ENCODE peak calls at places on chromosomes 5 and 9, in eight cellular contexts. One of them, this sample, is unnamed.

GRCh38 chr5:58751222-58751621 is 168.3 kb downstream of the RAB3C start:
- DNase-seq in adrenal gland: peak
- DNase-seq in epithelial cell of esophagus: peak
- DNase-seq in fibroblast of the aortic adventitia: peak
- DNase-seq in fibroblast of lung: peak
- DNase-seq in upper lobe of right lung: no peak
- DNase-seq in kidney: no peak
- DNase-seq in CD4-positive, alpha-beta memory T cell: no peak
- DNase-seq in this sample: peak

GRCh38 chr9:93217706-93218105 is 33.8 kb downstream of the WNK2 start:
- DNase-seq in kidney: no peak
- DNase-seq in upper lobe of right lung: peak
- DNase-seq in fibroblast of the aortic adventitia: no peak
- DNase-seq in fibroblast of lung: no peak
- DNase-seq in epithelial cell of esophagus: no peak
- DNase-seq in CD4-positive, alpha-beta memory T cell: no peak
- DNase-seq in adrenal gland: no peak
- DNase-seq in this sample: no peak

GRCh38 chr9:72355153-72355552 is 9.9 kb downstream of the ZFAND5 start:
- DNase-seq in CD4-positive, alpha-beta memory T cell: no peak
- DNase-seq in fibroblast of the aortic adventitia: peak
- DNase-seq in upper lobe of right lung: no peak
- DNase-seq in adrenal gland: no peak
- DNase-seq in epithelial cell of esophagus: no peak
- DNase-seq in kidney: no peak
- DNase-seq in fibroblast of lung: no peak
- DNase-seq in this sample: peak

GRCh38 chr5:148805323-148806290 is 20.8 kb upstream of the ADRB2 start:
- DNase-seq in adrenal gland: peak
- DNase-seq in fibroblast of the aortic adventitia: peak
- DNase-seq in upper lobe of right lung: no peak
- DNase-seq in kidney: no peak
- DNase-seq in epithelial cell of esophagus: no peak
- DNase-seq in fibroblast of lung: peak
- DNase-seq in CD4-positive, alpha-beta memory T cell: no peak
- DNase-seq in this sample: no peak

GRCh38 chr5:81754621-81755020 is 3.7 kb upstream of the SSBP2 start:
- DNase-seq in kidney: no peak
- DNase-seq in CD4-positive, alpha-beta memory T cell: no peak
- DNase-seq in upper lobe of right lung: no peak
- DNase-seq in fibroblast of the aortic adventitia: no peak
- DNase-seq in fibroblast of lung: no peak
- DNase-seq in epithelial cell of esophagus: no peak
- DNase-seq in adrenal gland: no peak
- DNase-seq in this sample: no peak

GRCh38 chr9:21450733-21451394 is 10.6 kb downstream of the IFNA1 start:
- DNase-seq in CD4-positive, alpha-beta memory T cell: no peak
- DNase-seq in fibroblast of the aortic adventitia: peak
- DNase-seq in fibroblast of lung: peak
- DNase-seq in upper lobe of right lung: no peak
- DNase-seq in epithelial cell of esophagus: no peak
- DNase-seq in kidney: no peak
- DNase-seq in adrenal gland: no peak
- DNase-seq in this sample: peak

GRCh38 chr9:19946446-19947109 is 157.7 kb upstream of the SLC24A2 start:
- DNase-seq in fibroblast of lung: peak
- DNase-seq in CD4-positive, alpha-beta memory T cell: no peak
- DNase-seq in adrenal gland: no peak
- DNase-seq in epithelial cell of esophagus: peak
- DNase-seq in fibroblast of the aortic adventitia: peak
- DNase-seq in upper lobe of right lung: no peak
- DNase-seq in kidney: no peak
- DNase-seq in this sample: peak

GRCh38 chr5:126503602-126504104 is 80.4 kb downstream of the GRAMD2B start:
- DNase-seq in fibroblast of the aortic adventitia: peak
- DNase-seq in adrenal gland: peak
- DNase-seq in epithelial cell of esophagus: peak
- DNase-seq in CD4-positive, alpha-beta memory T cell: peak
- DNase-seq in upper lobe of right lung: no peak
- DNase-seq in kidney: no peak
- DNase-seq in fibroblast of lung: peak
- DNase-seq in this sample: peak

GRCh38 chr9:75552941-75553340 is 337.5 kb upstream of the PCSK5 start:
- DNase-seq in adrenal gland: no peak
- DNase-seq in upper lobe of right lung: no peak
- DNase-seq in fibroblast of lung: peak
- DNase-seq in CD4-positive, alpha-beta memory T cell: no peak
- DNase-seq in fibroblast of the aortic adventitia: no peak
- DNase-seq in epithelial cell of esophagus: no peak
- DNase-seq in kidney: no peak
- DNase-seq in this sample: no peak

GRCh38 chr5:106584268-106584667 is 1086.5 kb downstream of the EFNA5 start:
- DNase-seq in fibroblast of the aortic adventitia: no peak
- DNase-seq in kidney: no peak
- DNase-seq in adrenal gland: no peak
- DNase-seq in CD4-positive, alpha-beta memory T cell: no peak
- DNase-seq in fibroblast of lung: no peak
- DNase-seq in epithelial cell of esophagus: peak
- DNase-seq in upper lobe of right lung: no peak
- DNase-seq in this sample: no peak

GRCh38 chr5:33227746-33228145 is 213.0 kb upstream of the TARS1 start:
- DNase-seq in CD4-positive, alpha-beta memory T cell: no peak
- DNase-seq in epithelial cell of esophagus: no peak
- DNase-seq in adrenal gland: no peak
- DNase-seq in fibroblast of the aortic adventitia: no peak
- DNase-seq in fibroblast of lung: peak
- DNase-seq in upper lobe of right lung: no peak
- DNase-seq in kidney: no peak
- DNase-seq in this sample: no peak

GRCh38 chr5:175094461-175094860 is 349.5 kb downstream of the DRD1 start:
- DNase-seq in epithelial cell of esophagus: no peak
- DNase-seq in kidney: no peak
- DNase-seq in fibroblast of the aortic adventitia: no peak
- DNase-seq in upper lobe of right lung: no peak
- DNase-seq in adrenal gland: no peak
- DNase-seq in fibroblast of lung: no peak
- DNase-seq in CD4-positive, alpha-beta memory T cell: no peak
- DNase-seq in this sample: no peak

GRCh38 chr5:139725073-139725830 is 70.4 kb upstream of the PSD2 start:
- DNase-seq in kidney: peak
- DNase-seq in upper lobe of right lung: peak
- DNase-seq in fibroblast of the aortic adventitia: peak
- DNase-seq in fibroblast of lung: peak
- DNase-seq in adrenal gland: peak
- DNase-seq in epithelial cell of esophagus: no peak
- DNase-seq in CD4-positive, alpha-beta memory T cell: no peak
- DNase-seq in this sample: peak

GRCh38 chr5:68343421-68343826 is 127.9 kb downstream of the PIK3R1 start:
- DNase-seq in upper lobe of right lung: no peak
- DNase-seq in CD4-positive, alpha-beta memory T cell: no peak
- DNase-seq in fibroblast of the aortic adventitia: peak
- DNase-seq in kidney: no peak
- DNase-seq in adrenal gland: peak
- DNase-seq in epithelial cell of esophagus: peak
- DNase-seq in fibroblast of lung: peak
- DNase-seq in this sample: peak

GRCh38 chr9:125784286-125785049 is 37.3 kb downstream of the PBX3 start:
- DNase-seq in kidney: no peak
- DNase-seq in fibroblast of lung: peak
- DNase-seq in epithelial cell of esophagus: no peak
- DNase-seq in fibroblast of the aortic adventitia: no peak
- DNase-seq in adrenal gland: no peak
- DNase-seq in upper lobe of right lung: no peak
- DNase-seq in CD4-positive, alpha-beta memory T cell: no peak
- DNase-seq in this sample: peak

GRCh38 chr9:101398930-101399640 is 434 bp downstream of the ZNF189 start:
- DNase-seq in epithelial cell of esophagus: peak
- DNase-seq in fibroblast of lung: no peak
- DNase-seq in fibroblast of the aortic adventitia: peak
- DNase-seq in adrenal gland: peak
- DNase-seq in upper lobe of right lung: no peak
- DNase-seq in kidney: peak
- DNase-seq in CD4-positive, alpha-beta memory T cell: no peak
- DNase-seq in this sample: peak

GRCh38 chr5:169736653-169737052 is 99.6 kb downstream of the DOCK2 start:
- DNase-seq in fibroblast of lung: no peak
- DNase-seq in upper lobe of right lung: no peak
- DNase-seq in epithelial cell of esophagus: no peak
- DNase-seq in CD4-positive, alpha-beta memory T cell: no peak
- DNase-seq in fibroblast of the aortic adventitia: no peak
- DNase-seq in kidney: no peak
- DNase-seq in adrenal gland: no peak
- DNase-seq in this sample: no peak

GRCh38 chr5:117888688-117889087 is 1099.7 kb downstream of the DTWD2 start:
- DNase-seq in CD4-positive, alpha-beta memory T cell: no peak
- DNase-seq in epithelial cell of esophagus: no peak
- DNase-seq in kidney: no peak
- DNase-seq in fibroblast of the aortic adventitia: no peak
- DNase-seq in adrenal gland: no peak
- DNase-seq in fibroblast of lung: no peak
- DNase-seq in upper lobe of right lung: no peak
- DNase-seq in this sample: peak

GRCh38 chr5:16970826-16971225 is 34.7 kb upstream of the MYO10 start:
- DNase-seq in fibroblast of the aortic adventitia: no peak
- DNase-seq in upper lobe of right lung: no peak
- DNase-seq in adrenal gland: no peak
- DNase-seq in CD4-positive, alpha-beta memory T cell: no peak
- DNase-seq in kidney: no peak
- DNase-seq in fibroblast of lung: peak
- DNase-seq in epithelial cell of esophagus: peak
- DNase-seq in this sample: no peak

GRCh38 chr5:82684153-82684552 is 393.0 kb downstream of the TMEM167A start:
- DNase-seq in kidney: no peak
- DNase-seq in CD4-positive, alpha-beta memory T cell: no peak
- DNase-seq in fibroblast of lung: no peak
- DNase-seq in upper lobe of right lung: no peak
- DNase-seq in fibroblast of the aortic adventitia: no peak
- DNase-seq in epithelial cell of esophagus: no peak
- DNase-seq in adrenal gland: no peak
- DNase-seq in this sample: no peak

GRCh38 chr9:134775552-134775951 is 105.1 kb upstream of the FCN2 start:
- DNase-seq in fibroblast of the aortic adventitia: peak
- DNase-seq in CD4-positive, alpha-beta memory T cell: no peak
- DNase-seq in upper lobe of right lung: no peak
- DNase-seq in adrenal gland: no peak
- DNase-seq in kidney: no peak
- DNase-seq in fibroblast of lung: peak
- DNase-seq in epithelial cell of esophagus: no peak
- DNase-seq in this sample: peak

GRCh38 chr5:118033686-118034338 is 954.5 kb downstream of the DTWD2 start:
- DNase-seq in kidney: peak
- DNase-seq in epithelial cell of esophagus: no peak
- DNase-seq in adrenal gland: no peak
- DNase-seq in CD4-positive, alpha-beta memory T cell: no peak
- DNase-seq in fibroblast of lung: no peak
- DNase-seq in upper lobe of right lung: no peak
- DNase-seq in fibroblast of the aortic adventitia: no peak
- DNase-seq in this sample: no peak

GRCh38 chr5:118611332-118611945 is 376.9 kb downstream of the DTWD2 start:
- DNase-seq in fibroblast of the aortic adventitia: peak
- DNase-seq in adrenal gland: no peak
- DNase-seq in kidney: no peak
- DNase-seq in upper lobe of right lung: no peak
- DNase-seq in CD4-positive, alpha-beta memory T cell: no peak
- DNase-seq in fibroblast of lung: no peak
- DNase-seq in epithelial cell of esophagus: peak
- DNase-seq in this sample: peak

GRCh38 chr5:97297063-97297715 is 114.1 kb upstream of the RIOK2 start:
- DNase-seq in fibroblast of the aortic adventitia: peak
- DNase-seq in epithelial cell of esophagus: peak
- DNase-seq in kidney: no peak
- DNase-seq in adrenal gland: no peak
- DNase-seq in upper lobe of right lung: no peak
- DNase-seq in fibroblast of lung: peak
- DNase-seq in CD4-positive, alpha-beta memory T cell: no peak
- DNase-seq in this sample: peak

GRCh38 chr9:118809160-118809625 is 560.0 kb downstream of the BRINP1 start:
- DNase-seq in upper lobe of right lung: peak
- DNase-seq in fibroblast of the aortic adventitia: no peak
- DNase-seq in adrenal gland: no peak
- DNase-seq in CD4-positive, alpha-beta memory T cell: no peak
- DNase-seq in kidney: peak
- DNase-seq in epithelial cell of esophagus: peak
- DNase-seq in fibroblast of lung: no peak
- DNase-seq in this sample: no peak

GRCh38 chr9:74500584-74500924 is 3.4 kb downstream of the RORB start:
- DNase-seq in adrenal gland: peak
- DNase-seq in CD4-positive, alpha-beta memory T cell: no peak
- DNase-seq in fibroblast of the aortic adventitia: no peak
- DNase-seq in kidney: peak
- DNase-seq in fibroblast of lung: no peak
- DNase-seq in upper lobe of right lung: no peak
- DNase-seq in epithelial cell of esophagus: no peak
- DNase-seq in this sample: peak
- H3K4me3 ChIP-seq in adrenal gland: peak
- H3K4me3 ChIP-seq in CD4-positive, alpha-beta memory T cell: no peak
- H3K4me3 ChIP-seq in fibroblast of the aortic adventitia: no peak
- H3K4me3 ChIP-seq in kidney: peak
- H3K4me3 ChIP-seq in fibroblast of lung: no peak
- H3K4me3 ChIP-seq in upper lobe of right lung: no peak
- H3K4me3 ChIP-seq in epithelial cell of esophagus: no peak
- H3K4me3 ChIP-seq in this sample: peak

GRCh38 chr5:131330031-131330430 is 66.2 kb downstream of the CDC42SE2 start:
- DNase-seq in kidney: no peak
- DNase-seq in CD4-positive, alpha-beta memory T cell: no peak
- DNase-seq in fibroblast of lung: no peak
- DNase-seq in epithelial cell of esophagus: no peak
- DNase-seq in adrenal gland: no peak
- DNase-seq in upper lobe of right lung: no peak
- DNase-seq in fibroblast of the aortic adventitia: no peak
- DNase-seq in this sample: no peak
- H3K4me3 ChIP-seq in kidney: no peak
- H3K4me3 ChIP-seq in CD4-positive, alpha-beta memory T cell: no peak
- H3K4me3 ChIP-seq in fibroblast of lung: no peak
- H3K4me3 ChIP-seq in epithelial cell of esophagus: no peak
- H3K4me3 ChIP-seq in adrenal gland: no peak
- H3K4me3 ChIP-seq in upper lobe of right lung: no peak
- H3K4me3 ChIP-seq in fibroblast of the aortic adventitia: no peak
- H3K4me3 ChIP-seq in this sample: no peak

DNA sequence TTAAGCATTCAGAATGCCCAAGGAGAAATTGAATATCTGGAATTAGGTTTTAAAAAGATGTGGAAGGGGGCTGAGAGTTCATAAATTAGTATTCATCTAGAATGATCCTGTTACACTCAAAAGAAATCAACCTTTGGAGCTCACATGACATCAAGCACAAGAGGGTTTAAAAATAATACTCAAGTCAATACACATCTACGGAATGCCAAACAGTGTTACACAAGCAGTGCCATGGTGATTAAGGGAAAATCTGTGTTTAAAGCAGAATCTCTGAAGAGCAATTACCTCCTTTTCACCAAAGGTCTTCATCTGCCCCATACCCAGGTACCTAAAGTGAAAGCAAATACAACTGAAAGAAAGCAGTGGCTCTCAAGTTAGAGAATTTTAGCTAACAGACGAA is 261.6 kb downstream of the NFIB start:
- DNase-seq in kidney: no peak
- DNase-seq in fibroblast of the aortic adventitia: no peak
- DNase-seq in CD4-positive, alpha-beta memory T cell: no peak
- DNase-seq in upper lobe of right lung: no peak
- DNase-seq in adrenal gland: no peak
- DNase-seq in epithelial cell of esophagus: no peak
- DNase-seq in fibroblast of lung: no peak
- DNase-seq in this sample: no peak
- H3K4me3 ChIP-seq in kidney: no peak
- H3K4me3 ChIP-seq in fibroblast of the aortic adventitia: no peak
- H3K4me3 ChIP-seq in CD4-positive, alpha-beta memory T cell: no peak
- H3K4me3 ChIP-seq in upper lobe of right lung: no peak
- H3K4me3 ChIP-seq in adrenal gland: no peak
- H3K4me3 ChIP-seq in epithelial cell of esophagus: no peak
- H3K4me3 ChIP-seq in fibroblast of lung: no peak
- H3K4me3 ChIP-seq in this sample: no peak

GRCh38 chr5:172003750-172004149 is 2.7 kb downstream of the FBXW11 start:
- DNase-seq in adrenal gland: no peak
- DNase-seq in fibroblast of lung: peak
- DNase-seq in epithelial cell of esophagus: no peak
- DNase-seq in CD4-positive, alpha-beta memory T cell: no peak
- DNase-seq in fibroblast of the aortic adventitia: peak
- DNase-seq in kidney: no peak
- DNase-seq in upper lobe of right lung: no peak
- DNase-seq in this sample: no peak
- H3K4me3 ChIP-seq in adrenal gland: peak
- H3K4me3 ChIP-seq in fibroblast of lung: peak
- H3K4me3 ChIP-seq in epithelial cell of esophagus: no peak
- H3K4me3 ChIP-seq in CD4-positive, alpha-beta memory T cell: no peak
- H3K4me3 ChIP-seq in fibroblast of the aortic adventitia: peak
- H3K4me3 ChIP-seq in kidney: no peak
- H3K4me3 ChIP-seq in upper lobe of right lung: peak
- H3K4me3 ChIP-seq in this sample: no peak